ENCODE peak calls at places on chromosome 21, in four cellular contexts. E, D, K and V are unnamed samples.

GRCh38 chr21:34029724-34030528 is 43.5 kb upstream of the MRPS6 start:
- DNase-seq in E (peak), D (no peak), K (peak), V (no peak)

GRCh38 chr21:45995686-45996179 is 14.2 kb downstream of the COL6A1 start:
- DNase-seq in E (no peak), D (no peak), K (no peak), V (no peak)

GRCh38 chr21:46424621-46425020 is 34.1 kb upstream of the DIP2A start:
- DNase-seq in E (no peak), D (no peak), K (no peak), V (no peak)

GRCh38 chr21:38178653-38179503 is 77.9 kb upstream of the KCNJ15 start:
- DNase-seq in E (no peak), D (no peak), K (no peak), V (no peak)

GRCh38 chr21:35578831-35579470 is 481.4 kb downstream of the SETD4 start:
- DNase-seq in E (no peak), D (no peak), K (no peak), V (no peak)

GRCh38 chr21:33025106-33025470 is 647 bp upstream of the OLIG2 start:
- DNase-seq in E (no peak), D (no peak), K (no peak), V (no peak)

GRCh38 chr21:29007801-29008200 is 11.3 kb downstream of the RWDD2B start:
- DNase-seq in E (no peak), D (no peak), K (no peak), V (no peak)

GRCh38 chr21:37243961-37244360 is 23.2 kb downstream of the VPS26C start:
- DNase-seq in E (no peak), D (no peak), K (no peak), V (no peak)

GRCh38 chr21:44911384-44912157 is 9.1 kb downstream of the ITGB2 start:
- DNase-seq in E (peak), D (no peak), K (no peak), V (peak)

GRCh38 chr21:32352556-32352955 is 40.3 kb downstream of the URB1 start:
- DNase-seq in E (no peak), D (no peak), K (no peak), V (no peak)

GRCh38 chr21:44969965-44970755 is 30.3 kb downstream of the SLX9 start:
- DNase-seq in E (no peak), D (no peak), K (no peak), V (no peak)

GRCh38 chr21:45927032-45927431 is 54.5 kb upstream of the COL6A1 start:
- DNase-seq in E (no peak), D (no peak), K (no peak), V (no peak)

GRCh38 chr21:15264084-15264483 is 199.3 kb upstream of the NRIP1 start:
- DNase-seq in E (no peak), D (no peak), K (no peak), V (no peak)

GRCh38 chr21:27796106-27796505 is 829.2 kb upstream of the ADAMTS5 start:
- DNase-seq in E (no peak), D (no peak), K (no peak), V (no peak)

GRCh38 chr21:27799861-27800260 is 833.0 kb upstream of the ADAMTS5 start:
- DNase-seq in E (no peak), D (no peak), K (no peak), V (no peak)

GRCh38 chr21:27793901-27794300 is 827.0 kb upstream of the ADAMTS5 start:
- DNase-seq in E (no peak), D (no peak), K (no peak), V (no peak)

DNA sequence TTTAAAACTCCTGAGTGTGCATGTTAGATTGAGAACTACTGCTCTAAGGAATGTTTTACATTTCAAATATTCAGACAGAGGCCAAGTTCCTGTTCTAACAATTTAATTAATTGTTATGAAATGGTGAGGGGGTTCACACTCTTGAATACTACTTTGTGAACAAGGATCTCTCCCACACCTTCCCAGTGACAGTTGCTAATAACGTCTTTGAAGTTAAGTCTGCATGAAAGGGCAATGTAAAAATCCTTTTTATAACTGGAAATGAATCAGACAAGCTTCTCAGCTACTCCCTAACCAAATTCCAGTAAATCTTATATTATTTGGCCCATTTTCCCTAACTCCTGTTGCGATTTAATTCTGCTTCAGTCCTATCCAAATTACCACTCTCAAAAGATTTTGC is 828.5 kb upstream of the ADAMTS5 start:
- DNase-seq in E (no peak), D (no peak), K (no peak), V (no peak)
- TF ChIP-seq SPI1 in E (no peak), D (no peak), K (no peak), V (no peak)

DNA sequence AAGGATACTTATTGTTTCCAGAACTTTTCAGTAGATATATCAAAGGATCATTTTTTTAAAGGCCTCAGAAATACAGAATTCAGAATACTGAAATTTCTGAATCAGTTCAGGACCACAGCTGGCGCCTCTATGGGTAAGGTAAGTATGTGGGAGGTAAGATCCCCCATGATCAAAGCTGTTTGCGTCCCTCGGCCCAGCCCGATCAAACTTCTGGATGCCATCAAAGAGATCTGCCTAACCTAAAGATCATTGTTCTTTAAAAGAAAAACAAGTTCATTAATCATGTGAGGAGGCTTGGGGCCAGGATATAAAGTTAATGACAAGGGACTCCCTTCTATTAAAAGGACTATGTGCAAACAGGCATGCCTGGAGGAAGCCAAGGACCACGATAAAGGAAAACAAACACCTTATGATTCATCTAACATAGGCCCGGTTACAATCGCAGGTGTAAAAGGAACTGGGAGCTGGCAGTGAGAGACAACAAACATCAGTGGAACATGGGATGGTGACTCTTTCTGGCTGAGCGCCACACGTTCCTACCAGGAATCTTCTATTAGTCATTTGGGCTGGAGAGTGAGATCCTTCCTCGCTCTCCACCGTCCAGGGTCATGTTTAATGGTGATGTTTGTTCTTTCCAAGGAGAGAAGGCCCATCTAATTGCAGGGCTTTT is 2.8 kb upstream of the BACE2 start:
- DNase-seq in E (no peak), D (no peak), K (no peak), V (no peak)
- TF ChIP-seq SPI1 in E (no peak), D (no peak), K (no peak), V (no peak)

DNA sequence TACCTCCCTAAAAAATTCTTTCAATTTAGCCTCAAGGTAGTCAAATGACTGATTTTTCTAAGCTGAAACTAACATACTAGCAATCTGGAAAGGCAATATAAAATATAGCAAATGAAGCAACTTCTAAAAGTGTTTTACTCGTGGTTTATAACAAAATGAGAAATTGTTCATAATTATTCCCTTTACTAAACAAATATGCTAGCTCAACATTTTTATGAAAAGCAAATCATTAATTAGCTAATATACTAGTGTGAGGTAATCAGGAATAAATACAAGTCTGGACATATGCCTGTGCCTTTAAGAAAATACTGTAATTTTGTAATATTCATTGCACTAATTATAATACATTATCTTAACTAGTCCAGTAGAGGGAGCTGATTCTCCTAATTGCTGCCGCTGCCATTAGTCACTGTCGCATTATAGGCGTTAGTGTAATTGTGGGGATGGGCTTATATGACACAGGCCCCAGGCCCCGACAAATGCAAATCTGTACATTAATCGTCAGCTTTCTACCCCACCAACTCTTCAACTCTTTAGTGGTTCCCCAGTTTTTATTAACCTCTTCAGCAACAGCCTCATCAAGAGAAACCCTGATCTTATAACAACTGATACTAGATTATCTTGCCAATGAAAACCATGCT is 160.9 kb downstream of the GABPA start:
- DNase-seq in E (peak), D (peak), K (no peak), V (no peak)
- TF ChIP-seq SPI1 in E (no peak), D (no peak), K (no peak), V (no peak)

GRCh38 chr21:42622284-42622683 is 31.1 kb upstream of the PDE9A start:
- DNase-seq in E (no peak), D (no peak), K (no peak), V (no peak)

GRCh38 chr21:42624936-42625335 is 28.5 kb upstream of the PDE9A start:
- DNase-seq in E (no peak), D (no peak), K (no peak), V (no peak)

GRCh38 chr21:42621828-42622199 is 31.6 kb upstream of the PDE9A start:
- DNase-seq in E (no peak), D (no peak), K (no peak), V (no peak)

GRCh38 chr21:42624095-42624830 is 29.2 kb upstream of the PDE9A start:
- DNase-seq in E (no peak), D (no peak), K (no peak), V (no peak)

DNA sequence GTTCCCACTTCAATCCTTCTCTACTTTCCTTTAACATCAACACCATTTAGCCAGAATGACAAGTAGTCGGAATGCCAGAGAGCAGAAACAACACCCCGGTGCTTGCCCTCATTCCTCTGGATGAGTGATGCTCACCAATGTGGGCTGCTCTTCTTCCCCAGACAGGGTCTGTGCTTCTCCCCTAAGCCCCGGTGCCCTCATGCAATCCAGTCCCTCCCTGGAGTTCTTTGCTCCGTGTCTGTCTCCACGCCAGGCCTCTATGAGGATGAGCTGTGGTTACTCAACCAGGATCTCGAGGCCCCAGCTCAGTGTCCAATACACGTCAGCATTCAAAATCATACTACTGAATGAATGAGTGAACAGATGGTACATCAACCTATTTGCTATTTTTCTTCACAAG is 29.7 kb upstream of the PDE9A start:
- DNase-seq in E (no peak), D (no peak), K (no peak), V (no peak)
- TF ChIP-seq SPI1 in E (no peak), D (no peak), K (no peak), V (no peak)

GRCh38 chr21:42818328-42818749 is 61.0 kb downstream of the WDR4 start:
- DNase-seq in E (peak), D (no peak), K (no peak), V (no peak)

GRCh38 chr21:42819861-42820512 is 59.4 kb downstream of the WDR4 start:
- DNase-seq in E (no peak), D (no peak), K (no peak), V (no peak)

GRCh38 chr21:42815217-42815616 is 64.1 kb downstream of the WDR4 start:
- DNase-seq in E (no peak), D (no peak), K (no peak), V (no peak)

DNA sequence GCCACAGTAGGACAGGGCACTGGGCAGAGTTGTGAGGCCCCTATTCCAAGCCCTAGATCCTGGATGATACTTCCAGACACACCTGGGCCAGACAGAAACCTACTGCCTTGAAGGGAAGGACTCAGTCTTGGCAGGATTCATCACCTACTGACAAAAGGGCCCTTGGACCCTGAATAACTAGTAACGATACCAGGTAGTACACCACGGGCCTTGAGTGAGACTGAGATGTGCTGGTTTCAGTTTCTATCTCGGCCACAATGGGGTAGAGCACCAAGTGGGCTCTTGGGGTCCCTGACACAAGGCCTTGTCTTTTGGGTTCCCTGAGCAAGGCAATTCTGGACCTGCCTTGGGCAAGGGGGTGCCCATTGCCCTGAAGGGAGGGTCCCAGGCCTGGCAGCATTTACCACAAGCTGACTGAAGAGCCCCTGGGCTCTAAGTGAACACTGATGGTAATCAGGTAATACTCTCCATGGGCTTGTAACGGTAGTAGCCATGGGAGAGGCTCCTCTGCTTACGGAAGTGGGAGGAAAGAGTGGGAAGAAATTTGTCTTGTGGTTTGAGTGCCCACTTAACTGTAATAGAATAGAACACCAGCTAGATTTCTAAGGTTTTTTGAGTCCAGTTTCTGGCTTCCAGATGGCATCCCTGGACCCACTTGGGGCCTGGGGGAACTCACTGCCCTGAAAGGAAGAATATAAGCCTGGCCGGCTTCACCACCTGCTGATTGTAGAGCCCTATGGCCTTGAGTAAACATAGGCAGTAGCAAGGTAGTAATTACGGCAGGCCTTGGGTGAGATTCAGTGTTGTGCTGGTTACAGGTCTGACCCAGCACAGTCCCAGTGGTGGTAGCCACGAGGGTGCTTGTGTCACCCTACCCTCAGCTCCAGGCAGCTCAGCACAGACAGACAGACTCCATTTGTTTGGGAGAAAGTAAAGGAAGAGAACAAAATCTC is 58.5 kb downstream of the WDR4 start:
- DNase-seq in E (no peak), D (no peak), K (no peak), V (no peak)
- TF ChIP-seq SPI1 in E (no peak), D (no peak), K (no peak), V (no peak)

GRCh38 chr21:31018232-31018631 is 20.0 kb downstream of the KRTAP19-8 start:
- DNase-seq in E (no peak), D (no peak), K (no peak), V (no peak)

GRCh38 chr21:31011412-31011811 is 26.9 kb downstream of the KRTAP19-8 start:
- DNase-seq in E (no peak), D (no peak), K (no peak), V (no peak)

GRCh38 chr21:31008355-31008754 is 29.9 kb downstream of the KRTAP19-8 start:
- DNase-seq in E (no peak), D (no peak), K (no peak), V (no peak)

DNA sequence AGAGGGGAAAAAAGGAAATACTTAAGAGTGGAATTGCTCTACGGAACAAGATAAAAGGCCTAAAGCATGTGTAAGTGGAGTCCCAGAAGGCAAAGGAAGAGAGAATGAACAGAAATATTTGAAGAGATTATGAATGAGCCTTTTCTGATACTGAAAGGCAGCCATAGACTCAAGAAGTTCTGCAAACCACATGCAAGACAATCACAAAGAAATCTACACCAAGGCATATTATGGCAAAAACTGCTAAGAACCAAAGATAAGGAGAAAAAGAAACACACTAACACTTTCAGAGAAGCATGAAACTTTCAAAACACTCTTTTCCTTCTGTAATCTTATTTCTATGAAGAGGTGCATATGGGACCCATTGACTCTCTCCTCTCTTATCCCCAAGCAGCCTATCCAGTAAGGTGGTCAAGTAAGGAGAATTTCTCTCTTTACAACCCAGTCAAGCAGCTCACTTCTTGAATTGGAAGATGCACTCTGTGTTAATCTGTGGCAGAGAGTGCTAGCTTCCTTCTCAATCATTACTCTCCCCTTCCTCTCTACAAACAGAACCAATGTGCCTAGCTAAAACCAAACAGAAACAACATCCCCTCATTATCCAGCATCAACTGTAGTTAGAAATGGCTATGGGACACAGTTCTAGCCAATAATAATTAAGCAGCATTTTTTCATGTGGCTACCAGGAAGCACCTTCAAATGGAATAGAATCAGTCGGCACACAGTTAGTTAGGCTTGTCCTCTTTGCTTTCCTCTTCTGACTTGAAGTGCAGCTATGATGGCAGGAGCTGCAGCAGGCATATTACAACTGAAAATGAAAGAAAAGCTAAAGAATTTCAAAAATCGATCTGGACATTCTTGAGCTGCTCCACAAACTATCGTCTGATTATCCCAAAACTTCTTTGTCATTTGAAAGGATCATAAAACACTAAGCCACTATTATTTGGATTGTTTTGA is 25.9 kb downstream of the KRTAP19-8 start:
- DNase-seq in E (no peak), D (no peak), K (peak), V (no peak)
- TF ChIP-seq SPI1 in E (no peak), D (no peak), K (no peak), V (no peak)

DNA sequence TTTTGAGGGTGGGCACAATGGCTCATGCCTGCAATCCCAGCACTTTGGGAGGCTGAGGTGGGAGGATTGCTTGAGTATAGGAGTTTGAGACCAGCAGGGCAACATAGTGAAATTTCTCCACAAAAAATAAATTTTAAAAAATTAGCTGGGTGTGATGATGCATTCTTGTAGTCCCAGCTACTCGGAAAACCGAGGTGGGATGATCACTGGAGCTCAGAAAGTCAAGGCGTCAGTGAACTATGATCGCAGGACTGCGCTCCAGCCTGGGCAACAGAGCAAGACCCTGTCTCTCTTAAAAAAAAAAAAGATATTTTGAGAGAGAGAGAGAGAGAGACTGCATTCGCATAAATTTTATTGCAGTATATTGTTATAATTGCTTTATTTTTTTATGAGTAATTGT is 75.9 kb upstream of the B3GALT5 start:
- DNase-seq in E (no peak), D (no peak), K (no peak), V (no peak)
- TF ChIP-seq SPI1 in E (no peak), D (no peak), K (no peak), V (no peak)

DNA sequence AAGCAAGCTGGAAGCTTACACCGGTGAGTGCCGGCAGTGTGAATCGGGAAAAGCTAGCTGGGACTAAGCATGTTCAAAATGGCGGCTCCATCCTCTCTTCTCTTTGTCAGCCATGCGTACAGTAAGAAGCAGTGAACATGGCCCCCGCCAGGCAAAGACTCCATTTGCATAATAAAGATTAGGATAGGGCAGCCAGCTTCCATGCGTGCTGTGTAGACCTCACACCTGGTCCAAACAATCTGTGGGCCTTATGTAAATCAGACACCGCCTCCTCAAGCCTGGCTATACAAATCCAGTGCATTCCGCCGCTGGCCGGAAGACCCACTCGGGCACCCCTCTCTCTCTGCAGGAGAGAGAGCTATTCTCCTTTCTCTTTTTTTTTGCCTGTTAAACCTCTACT is 150.3 kb downstream of the TIAM1 start:
- DNase-seq in E (no peak), D (no peak), K (no peak), V (no peak)
- TF ChIP-seq SPI1 in E (no peak), D (no peak), K (no peak), V (no peak)